ENCODE peak calls at places on chromosomes 4 and X, in eight cellular contexts. One of them, this sample, is unnamed.

GRCh38 chrX:46587158-46587557 is 13.6 kb downstream of the CHST7 start:
- DNase-seq in left ventricle myocardium superior: no peak
- DNase-seq in endothelial cell: no peak
- DNase-seq in testis: no peak
- DNase-seq in activated T-helper 1 cell treated with anti-CD3 and anti-CD28 coated beads, Interleukin-2, amount 50 U/mL, for 16 hours: no peak
- DNase-seq in effector memory CD8-positive, alpha-beta T cell: no peak
- DNase-seq in stimulated activated CD4-positive, alpha-beta T cell treated with anti-CD3 and anti-CD28 coated beads, Interleukin-15, amount 100 ng/mL, for 1 hour: no peak
- DNase-seq in prostate gland: no peak
- DNase-seq in this sample: no peak

GRCh38 chr4:8291036-8291682 is 21.6 kb downstream of the HTRA3 start:
- DNase-seq in left ventricle myocardium superior: peak
- DNase-seq in endothelial cell: no peak
- DNase-seq in testis: no peak
- DNase-seq in activated T-helper 1 cell treated with anti-CD3 and anti-CD28 coated beads, Interleukin-2, amount 50 U/mL, for 16 hours: no peak
- DNase-seq in effector memory CD8-positive, alpha-beta T cell: no peak
- DNase-seq in stimulated activated CD4-positive, alpha-beta T cell treated with anti-CD3 and anti-CD28 coated beads, Interleukin-15, amount 100 ng/mL, for 1 hour: no peak
- DNase-seq in prostate gland: no peak
- DNase-seq in this sample: no peak

GRCh38 chr4:4269326-4269725 is 20.6 kb downstream of the LYAR start:
- DNase-seq in left ventricle myocardium superior: no peak
- DNase-seq in endothelial cell: no peak
- DNase-seq in testis: no peak
- DNase-seq in activated T-helper 1 cell treated with anti-CD3 and anti-CD28 coated beads, Interleukin-2, amount 50 U/mL, for 16 hours: no peak
- DNase-seq in effector memory CD8-positive, alpha-beta T cell: peak
- DNase-seq in stimulated activated CD4-positive, alpha-beta T cell treated with anti-CD3 and anti-CD28 coated beads, Interleukin-15, amount 100 ng/mL, for 1 hour: peak
- DNase-seq in prostate gland: no peak
- DNase-seq in this sample: no peak

GRCh38 chr4:88742561-88742960 is 44.9 kb upstream of the NAP1L5 start:
- DNase-seq in left ventricle myocardium superior: no peak
- DNase-seq in endothelial cell: no peak
- DNase-seq in testis: no peak
- DNase-seq in activated T-helper 1 cell treated with anti-CD3 and anti-CD28 coated beads, Interleukin-2, amount 50 U/mL, for 16 hours: no peak
- DNase-seq in effector memory CD8-positive, alpha-beta T cell: no peak
- DNase-seq in stimulated activated CD4-positive, alpha-beta T cell treated with anti-CD3 and anti-CD28 coated beads, Interleukin-15, amount 100 ng/mL, for 1 hour: no peak
- DNase-seq in prostate gland: no peak
- DNase-seq in this sample: no peak

GRCh38 chrX:9466115-9466495 is 1.2 kb downstream of the TBL1X start:
- DNase-seq in left ventricle myocardium superior: peak
- DNase-seq in endothelial cell: peak
- DNase-seq in testis: peak
- DNase-seq in activated T-helper 1 cell treated with anti-CD3 and anti-CD28 coated beads, Interleukin-2, amount 50 U/mL, for 16 hours: no peak
- DNase-seq in effector memory CD8-positive, alpha-beta T cell: no peak
- DNase-seq in stimulated activated CD4-positive, alpha-beta T cell treated with anti-CD3 and anti-CD28 coated beads, Interleukin-15, amount 100 ng/mL, for 1 hour: no peak
- DNase-seq in prostate gland: peak
- DNase-seq in this sample: no peak

GRCh38 chrX:128020701-128021100 is 31.5 kb downstream of the ACTRT1 start:
- DNase-seq in left ventricle myocardium superior: no peak
- DNase-seq in endothelial cell: no peak
- DNase-seq in testis: no peak
- DNase-seq in activated T-helper 1 cell treated with anti-CD3 and anti-CD28 coated beads, Interleukin-2, amount 50 U/mL, for 16 hours: no peak
- DNase-seq in effector memory CD8-positive, alpha-beta T cell: no peak
- DNase-seq in stimulated activated CD4-positive, alpha-beta T cell treated with anti-CD3 and anti-CD28 coated beads, Interleukin-15, amount 100 ng/mL, for 1 hour: no peak
- DNase-seq in prostate gland: no peak
- DNase-seq in this sample: no peak

GRCh38 chr4:7083597-7084563 is 16.0 kb upstream of the GRPEL1 start:
- DNase-seq in left ventricle myocardium superior: no peak
- DNase-seq in endothelial cell: no peak
- DNase-seq in testis: no peak
- DNase-seq in activated T-helper 1 cell treated with anti-CD3 and anti-CD28 coated beads, Interleukin-2, amount 50 U/mL, for 16 hours: no peak
- DNase-seq in effector memory CD8-positive, alpha-beta T cell: no peak
- DNase-seq in stimulated activated CD4-positive, alpha-beta T cell treated with anti-CD3 and anti-CD28 coated beads, Interleukin-15, amount 100 ng/mL, for 1 hour: no peak
- DNase-seq in prostate gland: no peak
- DNase-seq in this sample: no peak

GRCh38 chr4:186669159-186669720 is 54.4 kb downstream of the FAT1 start:
- DNase-seq in left ventricle myocardium superior: no peak
- DNase-seq in endothelial cell: no peak
- DNase-seq in testis: no peak
- DNase-seq in activated T-helper 1 cell treated with anti-CD3 and anti-CD28 coated beads, Interleukin-2, amount 50 U/mL, for 16 hours: no peak
- DNase-seq in effector memory CD8-positive, alpha-beta T cell: no peak
- DNase-seq in stimulated activated CD4-positive, alpha-beta T cell treated with anti-CD3 and anti-CD28 coated beads, Interleukin-15, amount 100 ng/mL, for 1 hour: no peak
- DNase-seq in prostate gland: peak
- DNase-seq in this sample: no peak

GRCh38 chr4:176271749-176272148 is 2.7 kb upstream of the ASB5 start:
- DNase-seq in left ventricle myocardium superior: no peak
- DNase-seq in endothelial cell: no peak
- DNase-seq in testis: no peak
- DNase-seq in activated T-helper 1 cell treated with anti-CD3 and anti-CD28 coated beads, Interleukin-2, amount 50 U/mL, for 16 hours: no peak
- DNase-seq in effector memory CD8-positive, alpha-beta T cell: no peak
- DNase-seq in stimulated activated CD4-positive, alpha-beta T cell treated with anti-CD3 and anti-CD28 coated beads, Interleukin-15, amount 100 ng/mL, for 1 hour: no peak
- DNase-seq in prostate gland: no peak
- DNase-seq in this sample: no peak

This sample was measured in progenitor cell of endocrine pancreas.